ENCODE peak calls at places on chromosomes 1 and 21, in six cellular contexts. E is adrenal gland; V is left lung; Z is GM23338; X is psoas muscle; I is CD8-positive, alpha-beta T cell. L is an unnamed sample. For H3K4me1, the result is how much of the 10 kb centered on the place peaks cover.

GRCh38 chr1:153527023-153527724 is 8.6 kb downstream of the S100A6 start:
- DNase-seq in E (no peak), V (no peak), Z (no peak), X (no peak), I (no peak), L (peak)

GRCh38 chr1:227487606-227488005 is 75.8 kb upstream of the ZNF678 start:
- DNase-seq in E (no peak), V (no peak), Z (peak), X (no peak), I (no peak), L (no peak)

GRCh38 chr21:26719750-26720149 is 125.5 kb downstream of the ADAMTS1 start:
- DNase-seq in E (no peak), V (peak), Z (no peak), X (peak), I (no peak), L (no peak)

GRCh38 chr1:112637257-112638108 is 17.9 kb downstream of the CAPZA1 start:
- DNase-seq in E (no peak), V (no peak), Z (no peak), X (no peak), I (no peak), L (no peak)

GRCh38 chr1:161082996-161083742 is 6.2 kb downstream of the NECTIN4 start:
- DNase-seq in E (peak), V (peak), Z (no peak), X (peak), I (no peak), L (peak)

GRCh38 chr1:202316186-202316585 is 25.6 kb downstream of the UBE2T start:
- DNase-seq in E (no peak), V (no peak), Z (no peak), X (no peak), I (no peak), L (no peak)

GRCh38 chr21:37358392-37358791 is 8.2 kb upstream of the DYRK1A start:
- DNase-seq in E (no peak), V (no peak), Z (no peak), X (no peak), I (no peak), L (no peak)

GRCh38 chr1:58949551-58950220 is 165.8 kb upstream of the JUN start:
- DNase-seq in E (no peak), V (no peak), Z (no peak), X (no peak), I (no peak), L (no peak)

GRCh38 chr1:905811-906531 is 17.8 kb upstream of the SAMD11 start:
- DNase-seq in E (peak), V (peak), Z (no peak), X (peak), I (peak), L (no peak)

GRCh38 chr1:156705918-156706646 is 699 bp upstream of the CRABP2 start:
- DNase-seq in E (peak), V (no peak), Z (peak), X (peak), I (peak), L (no peak)

GRCh38 chr1:167262820-167263219 is 42.1 kb downstream of the POU2F1 start:
- DNase-seq in E (no peak), V (no peak), Z (no peak), X (no peak), I (no peak), L (no peak)

GRCh38 chr1:56029329-56030003 is 549.9 kb downstream of the PLPP3 start:
- DNase-seq in E (no peak), V (no peak), Z (peak), X (no peak), I (no peak), L (no peak)

GRCh38 chr1:22880174-22880601 is 92.5 kb downstream of the LACTBL1 start:
- DNase-seq in E (no peak), V (no peak), Z (no peak), X (no peak), I (no peak), L (no peak)
- H3K27ac ChIP-seq in E (no peak), V (no peak), Z (no peak), X (no peak), I (no peak), L (no peak)

DNA sequence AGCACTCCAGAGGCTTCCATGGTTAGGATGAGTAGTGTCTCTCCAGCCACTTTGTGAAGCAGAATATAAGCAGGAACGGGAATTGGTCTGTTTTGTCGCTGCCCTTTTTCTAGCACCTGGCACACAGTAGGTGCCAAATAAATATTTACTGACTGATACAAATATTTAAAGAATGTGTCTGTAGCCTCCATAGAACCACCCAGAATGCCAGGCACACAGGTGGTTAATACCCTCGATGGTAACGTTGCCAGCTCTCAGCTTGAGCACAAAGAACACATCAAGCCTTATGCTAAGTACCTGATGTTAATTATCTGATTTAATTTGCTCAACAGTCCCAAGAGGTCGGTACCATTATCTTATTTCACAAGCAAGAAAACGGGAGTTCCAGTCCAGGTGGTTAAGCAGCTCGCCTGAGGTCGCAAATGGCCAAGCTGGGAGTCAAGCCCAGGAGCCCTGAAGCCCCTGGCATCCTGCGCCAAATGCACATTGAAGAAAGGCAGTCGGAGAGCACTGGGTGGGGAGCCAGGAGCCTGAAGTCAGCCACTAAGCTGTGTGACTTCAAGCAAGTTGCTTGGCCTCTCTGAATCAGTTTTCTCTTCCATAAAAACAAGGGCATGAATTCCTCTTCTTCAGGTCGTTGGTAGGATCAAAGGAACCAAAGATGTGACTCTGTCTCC is 26.4 kb downstream of the HSPG2 start:
- DNase-seq in E (no peak), V (no peak), Z (no peak), X (no peak), I (no peak), L (no peak)
- TF ChIP-seq CTCF in E (no peak), V (no peak), Z (no peak), X (no peak), I (no peak), L (no peak)

DNA sequence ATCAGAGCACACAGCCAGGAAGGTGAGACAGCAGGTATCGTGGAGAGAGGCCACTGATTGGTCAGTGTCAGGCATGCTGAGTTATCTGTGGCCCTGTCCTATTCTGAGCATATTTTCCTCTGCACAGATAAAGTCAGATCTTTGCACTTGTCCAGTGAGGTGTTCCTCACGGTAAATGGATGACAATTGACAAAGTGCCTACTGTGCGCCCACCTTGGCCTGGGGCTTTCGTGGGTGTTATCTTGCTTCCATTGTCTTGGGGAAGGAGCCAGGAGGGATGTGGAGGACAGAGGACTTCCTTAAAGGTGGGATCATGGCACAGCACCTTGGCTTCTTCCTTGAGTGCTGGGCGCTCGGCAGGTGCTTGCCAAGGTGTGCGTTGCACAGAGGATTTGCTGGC is 46.0 kb upstream of the WNT4 start:
- DNase-seq in E (no peak), V (no peak), Z (no peak), X (no peak), I (no peak), L (no peak)
- H3K4me1 ChIP-seq in E (under half), V (under half), Z (under half), X (under half), I (under half), L (under half)

GRCh38 chr1:19220080-19220846 is 10.2 kb upstream of the UBR4 start:
- DNase-seq in E (no peak), V (no peak), Z (no peak), X (no peak), I (no peak), L (no peak)
- H3K27ac ChIP-seq in E (peak), V (peak), Z (no peak), X (peak), I (no peak), L (no peak)

GRCh38 chr1:63752176-63752575 is 21.6 kb upstream of the ROR1 start:
- DNase-seq in E (no peak), V (no peak), Z (no peak), X (no peak), I (no peak), L (no peak)
- TF ChIP-seq CTCF in E (no peak), V (no peak), Z (no peak), X (no peak), I (no peak), L (no peak)

L was measured in foreskin keratinocyte.